ENCODE peak calls at places on chromosomes 13 and 19, in nine cellular contexts. I is HTR-8/SVneo; F is transverse colon; L is cardiac fibroblast; Y is stomach; N is ELF-1; C is kidney tubule cell; P is activated gamma-delta T cell treated with anti-CD3 and anti-CD28 coated beads, Interleukin-2, amount 50 U/mL, for 16 hours; D is effector memory CD8-positive, alpha-beta T cell. J is an unnamed sample.
A peak's percentile ranks its signal among the peaks of the same experiment; 100 is the strongest.

GRCh38 chr19:2523630-2524311 is 47.8 kb downstream of the GADD45B start:
- DNase-seq in I (no peak), F (no peak), L (peak; percentile 78), Y (no peak), N (peak; percentile 83), C (peak; percentile 35), P (no peak), D (no peak), J (peak; percentile 75)

GRCh38 chr19:55931936-55932386 is at the start of gene NLRP13:
- DNase-seq in I (no peak), F (no peak), L (no peak), Y (no peak), N (no peak), C (no peak), P (no peak), D (no peak), J (no peak)

GRCh38 chr19:39399684-39400465 is 6.8 kb upstream of the ZFP36 start:
- DNase-seq in I (no peak), F (no peak), L (no peak), Y (no peak), N (no peak), C (no peak), P (no peak), D (no peak), J (no peak)

GRCh38 chr19:48123907-48124675 is 13.5 kb upstream of the PLA2G4C start:
- DNase-seq in I (no peak), F (no peak), L (peak; percentile 90), Y (no peak), N (peak; percentile 70), C (peak; percentile 50), P (no peak), D (no peak), J (no peak)

GRCh38 chr19:43784251-43784980 is 3.6 kb upstream of the KCNN4 start:
- DNase-seq in I (peak; percentile 78), F (peak; percentile 79), L (peak; percentile 84), Y (peak; percentile 62), N (peak; percentile 59), C (peak; percentile 83), P (peak; percentile 19), D (no peak), J (peak; percentile 67)

GRCh38 chr13:29925457-29925856 is 75.0 kb upstream of the UBL3 start:
- DNase-seq in I (no peak), F (peak; percentile 70), L (peak; percentile 86), Y (peak; percentile 91), N (no peak), C (peak; percentile 97), P (no peak), D (no peak), J (peak; percentile 78)

GRCh38 chr13:44342741-44343140 is 30.9 kb upstream of the SERP2 start:
- DNase-seq in I (no peak), F (no peak), L (no peak), Y (no peak), N (no peak), C (no peak), P (no peak), D (no peak), J (no peak)

GRCh38 chr13:49220035-49220855 is at the start of gene MLNR:
- DNase-seq in I (no peak), F (no peak), L (no peak), Y (no peak), N (peak; percentile 64), C (peak; percentile 27), P (peak; percentile 17), D (peak; percentile 36), J (no peak)

GRCh38 chr13:104074326-104074725 is 1008.1 kb upstream of the SLC10A2 start:
- DNase-seq in I (no peak), F (no peak), L (no peak), Y (no peak), N (no peak), C (no peak), P (no peak), D (no peak), J (no peak)

GRCh38 chr19:38667552-38668205 is 20.2 kb downstream of the ACTN4 start:
- DNase-seq in I (no peak), F (no peak), L (peak; percentile 72), Y (no peak), N (no peak), C (peak; percentile 88), P (no peak), D (no peak), J (no peak)

GRCh38 chr13:44191504-44192171 is 182.0 kb upstream of the SERP2 start:
- DNase-seq in I (peak; percentile 13), F (peak; percentile 42), L (peak; percentile 85), Y (peak; percentile 43), N (peak; percentile 74), C (peak; percentile 48), P (peak; percentile 19), D (peak; percentile 8), J (no peak)

GRCh38 chr19:10420444-10421239 is at the start of gene PDE4A:
- DNase-seq in I (no peak), F (no peak), L (peak; percentile 45), Y (no peak), N (peak; percentile 60), C (peak; percentile 36), P (no peak), D (peak; percentile 68), J (no peak)

GRCh38 chr13:24267801-24268200 is 41.6 kb upstream of the C1QTNF9 start:
- DNase-seq in I (no peak), F (no peak), L (no peak), Y (no peak), N (no peak), C (no peak), P (no peak), D (no peak), J (no peak)

GRCh38 chr13:78060966-78061365 is 142.3 kb upstream of the EDNRB start:
- DNase-seq in I (no peak), F (no peak), L (no peak), Y (peak; percentile 54), N (peak; percentile 66), C (no peak), P (no peak), D (no peak), J (no peak)

GRCh38 chr13:44768775-44769578 is 192.8 kb upstream of the TSC22D1 start:
- DNase-seq in I (no peak), F (no peak), L (peak; percentile 41), Y (no peak), N (no peak), C (peak; percentile 50), P (no peak), D (no peak), J (no peak)

GRCh38 chr13:33138441-33138840 is 122.2 kb downstream of the KL start:
- DNase-seq in I (no peak), F (no peak), L (no peak), Y (no peak), N (no peak), C (no peak), P (no peak), D (no peak), J (no peak)

GRCh38 chr19:12778020-12778904 is 2.9 kb upstream of the HOOK2 start:
- DNase-seq in I (no peak), F (peak; percentile 78), L (peak; percentile 83), Y (peak; percentile 79), N (peak; percentile 57), C (peak; percentile 78), P (no peak), D (no peak), J (peak; percentile 51)

GRCh38 chr19:14479309-14479984 is 4.3 kb upstream of the PTGER1 start:
- DNase-seq in I (no peak), F (no peak), L (no peak), Y (no peak), N (no peak), C (no peak), P (no peak), D (no peak), J (no peak)

GRCh38 chr13:96172066-96172465 is 82.2 kb downstream of the HS6ST3 start:
- DNase-seq in I (no peak), F (no peak), L (no peak), Y (no peak), N (no peak), C (no peak), P (no peak), D (no peak), J (no peak)

GRCh38 chr13:113671066-113672001 is 4.3 kb downstream of the GRK1 start:
- DNase-seq in I (no peak), F (peak; percentile 6), L (no peak), Y (peak; percentile 23), N (no peak), C (no peak), P (no peak), D (no peak), J (no peak)

GRCh38 chr13:62387642-62388041 is 972.0 kb upstream of the PCDH20 start:
- DNase-seq in I (peak; percentile 1), F (no peak), L (no peak), Y (no peak), N (no peak), C (no peak), P (no peak), D (no peak), J (no peak)

GRCh38 chr19:35013047-35013819 is 13.1 kb downstream of the GRAMD1A start:
- DNase-seq in I (no peak), F (peak; percentile 77), L (peak; percentile 75), Y (peak; percentile 83), N (peak; percentile 94), C (peak; percentile 58), P (peak; percentile 72), D (peak; percentile 86), J (no peak)

GRCh38 chr19:23981863-23982262 is 67.2 kb downstream of the ZNF726 start:
- DNase-seq in I (no peak), F (no peak), L (no peak), Y (no peak), N (no peak), C (no peak), P (no peak), D (no peak), J (no peak)

GRCh38 chr19:4877753-4878490 is 10.5 kb upstream of the PLIN3 start:
- DNase-seq in I (no peak), F (peak; percentile 31), L (no peak), Y (peak; percentile 31), N (peak; percentile 89), C (no peak), P (no peak), D (no peak), J (no peak)

GRCh38 chr19:8631425-8631819 is 989 bp downstream of the NFILZ start:
- DNase-seq in I (no peak), F (peak; percentile 29), L (peak; percentile 62), Y (no peak), N (peak; percentile 75), C (no peak), P (no peak), D (no peak), J (no peak)

GRCh38 chr13:93151277-93151676 is 75.3 kb upstream of the GPC6 start:
- DNase-seq in I (no peak), F (no peak), L (peak; percentile 91), Y (no peak), N (no peak), C (peak; percentile 69), P (no peak), D (no peak), J (peak; percentile 38)

GRCh38 chr19:45539460-45539859 is 32.2 kb downstream of the VASP start:
- DNase-seq in I (no peak), F (no peak), L (peak; percentile 29), Y (no peak), N (no peak), C (peak; percentile 34), P (no peak), D (no peak), J (no peak)

GRCh38 chr19:29268721-29269483 is 56.0 kb upstream of the UQCRFS1 start:
- DNase-seq in I (no peak), F (no peak), L (no peak), Y (no peak), N (no peak), C (no peak), P (no peak), D (no peak), J (no peak)

GRCh38 chr13:97235549-97236206 is 13.5 kb downstream of the MBNL2 start:
- DNase-seq in I (no peak), F (peak; percentile 71), L (no peak), Y (peak; percentile 67), N (no peak), C (peak; percentile 10), P (no peak), D (no peak), J (no peak)

J was measured in RCC 7860.